ENCODE peak calls at places on chromosomes 11 and 22, in seven cellular contexts. U, K, S, B, T, O and E are unnamed samples.

GRCh38 chr11:27612932-27613669 is 87.2 kb downstream of the BDNF start:
- DNase-seq in T (no peak), O (no peak), U (no peak), S (no peak), B (no peak), K (no peak), E (no peak)

GRCh38 chr11:117857734-117858369 is 18.6 kb downstream of the FXYD6 start:
- DNase-seq in K (no peak), O (no peak), B (no peak), S (no peak), U (no peak), T (no peak), E (no peak)

GRCh38 chr11:99522467-99523173 is 501.9 kb downstream of the CNTN5 start:
- DNase-seq in U (no peak), B (no peak), K (no peak), S (no peak), O (peak), T (no peak), E (peak)

GRCh38 chr11:75083217-75083605 is 13.5 kb downstream of the OR2AT4 start:
- DNase-seq in B (no peak), O (no peak), S (no peak), T (no peak), K (no peak), U (no peak), E (no peak)

GRCh38 chr11:12159351-12160099 is 49.1 kb downstream of the MICAL2 start:
- DNase-seq in K (peak), O (peak), U (no peak), B (no peak), S (no peak), T (no peak), E (peak)

GRCh38 chr22:48672387-48672786 is 1155.3 kb downstream of the BRD1 start:
- DNase-seq in K (no peak), T (no peak), U (no peak), O (no peak), S (no peak), B (no peak), E (no peak)

GRCh38 chr22:29308148-29308790 is 1.8 kb downstream of the GAS2L1 start:
- DNase-seq in S (no peak), K (no peak), U (no peak), B (no peak), O (no peak), T (no peak), E (no peak)

GRCh38 chr11:75245356-75246005 is 4.9 kb downstream of the TPBGL start:
- DNase-seq in U (peak), B (no peak), S (peak), O (no peak), T (no peak), K (no peak), E (no peak)

GRCh38 chr22:17085277-17086091 is 684 bp downstream of the IL17RA start:
- DNase-seq in S (peak), O (peak), B (peak), K (no peak), T (no peak), U (peak), E (peak)

GRCh38 chr22:44642096-44642644 is 59.8 kb upstream of the PRR5 start:
- DNase-seq in U (no peak), O (no peak), T (no peak), K (no peak), B (no peak), S (no peak), E (no peak)

GRCh38 chr11:2304156-2305139 is 2.6 kb downstream of the TSPAN32 start:
- DNase-seq in B (no peak), S (no peak), U (no peak), T (no peak), K (no peak), O (no peak), E (no peak)

GRCh38 chr11:15073361-15074205 is at the start of gene CALCB:
- DNase-seq in O (peak), S (peak), B (no peak), K (no peak), T (no peak), U (peak), E (peak)